ENCODE peak calls at places on chromosomes 5 and 9, in nine cellular contexts. One of them, this sample, is unnamed. For H3K4me1, the result is how much of the 10 kb centered on the place peaks cover.

GRCh38 chr9:132319421-132320110 is 35.2 kb downstream of the SETX start:
- DNase-seq in lung: no peak
- DNase-seq in body of pancreas: no peak
- DNase-seq in left ventricle myocardium inferior: no peak
- DNase-seq in adrenal gland: no peak
- DNase-seq in ovary: no peak
- DNase-seq in heart left ventricle: no peak
- DNase-seq in mammary epithelial cell: no peak
- DNase-seq in kidney: no peak
- DNase-seq in this sample: no peak

GRCh38 chr5:160749682-160750081 is 102.3 kb downstream of the ATP10B start:
- DNase-seq in lung: no peak
- DNase-seq in body of pancreas: no peak
- DNase-seq in left ventricle myocardium inferior: no peak
- DNase-seq in adrenal gland: no peak
- DNase-seq in ovary: no peak
- DNase-seq in heart left ventricle: no peak
- DNase-seq in mammary epithelial cell: no peak
- DNase-seq in kidney: no peak
- DNase-seq in this sample: no peak

GRCh38 chr9:95218790-95219189 is 98.7 kb downstream of the FANCC start:
- DNase-seq in lung: no peak
- DNase-seq in body of pancreas: no peak
- DNase-seq in left ventricle myocardium inferior: no peak
- DNase-seq in adrenal gland: no peak
- DNase-seq in ovary: no peak
- DNase-seq in heart left ventricle: no peak
- DNase-seq in mammary epithelial cell: no peak
- DNase-seq in kidney: no peak
- DNase-seq in this sample: no peak

GRCh38 chr9:91939953-91940352 is 10.1 kb downstream of the ROR2 start:
- DNase-seq in lung: no peak
- DNase-seq in body of pancreas: no peak
- DNase-seq in left ventricle myocardium inferior: no peak
- DNase-seq in adrenal gland: no peak
- DNase-seq in ovary: no peak
- DNase-seq in heart left ventricle: no peak
- DNase-seq in mammary epithelial cell: no peak
- DNase-seq in kidney: no peak
- DNase-seq in this sample: no peak

GRCh38 chr9:137374131-137374845 is 48.7 kb downstream of the EXD3 start:
- DNase-seq in lung: no peak
- DNase-seq in body of pancreas: no peak
- DNase-seq in left ventricle myocardium inferior: no peak
- DNase-seq in adrenal gland: no peak
- DNase-seq in ovary: peak
- DNase-seq in heart left ventricle: no peak
- DNase-seq in mammary epithelial cell: no peak
- DNase-seq in kidney: peak
- DNase-seq in this sample: no peak

GRCh38 chr5:34538026-34538672 is 118.0 kb upstream of the RAI14 start:
- DNase-seq in lung: no peak
- DNase-seq in body of pancreas: no peak
- DNase-seq in left ventricle myocardium inferior: no peak
- DNase-seq in adrenal gland: no peak
- DNase-seq in ovary: no peak
- DNase-seq in heart left ventricle: no peak
- DNase-seq in mammary epithelial cell: peak
- DNase-seq in kidney: no peak
- DNase-seq in this sample: no peak

GRCh38 chr5:69293882-69294281 is 38.7 kb downstream of the CCDC125 start:
- DNase-seq in lung: no peak
- DNase-seq in body of pancreas: no peak
- DNase-seq in left ventricle myocardium inferior: no peak
- DNase-seq in adrenal gland: no peak
- DNase-seq in ovary: no peak
- DNase-seq in heart left ventricle: no peak
- DNase-seq in mammary epithelial cell: no peak
- DNase-seq in kidney: no peak
- DNase-seq in this sample: no peak

GRCh38 chr5:98581416-98581999 is 192.0 kb upstream of the RGMB start:
- DNase-seq in lung: no peak
- DNase-seq in body of pancreas: no peak
- DNase-seq in left ventricle myocardium inferior: no peak
- DNase-seq in adrenal gland: no peak
- DNase-seq in ovary: no peak
- DNase-seq in heart left ventricle: no peak
- DNase-seq in mammary epithelial cell: no peak
- DNase-seq in kidney: no peak
- DNase-seq in this sample: no peak

GRCh38 chr9:36882117-36882465 is 152.0 kb downstream of the PAX5 start:
- DNase-seq in lung: no peak
- DNase-seq in body of pancreas: no peak
- DNase-seq in left ventricle myocardium inferior: no peak
- DNase-seq in adrenal gland: no peak
- DNase-seq in ovary: no peak
- DNase-seq in heart left ventricle: no peak
- DNase-seq in mammary epithelial cell: no peak
- DNase-seq in kidney: peak
- DNase-seq in this sample: no peak

GRCh38 chr9:129010267-129010975 is 17.7 kb downstream of the SH3GLB2 start:
- DNase-seq in lung: no peak
- DNase-seq in body of pancreas: no peak
- DNase-seq in left ventricle myocardium inferior: no peak
- DNase-seq in adrenal gland: no peak
- DNase-seq in ovary: no peak
- DNase-seq in heart left ventricle: no peak
- DNase-seq in mammary epithelial cell: no peak
- DNase-seq in kidney: peak
- DNase-seq in this sample: no peak

GRCh38 chr9:114929166-114929565 is 1.2 kb downstream of the TNFSF8 start:
- DNase-seq in lung: no peak
- DNase-seq in body of pancreas: no peak
- DNase-seq in left ventricle myocardium inferior: no peak
- DNase-seq in adrenal gland: no peak
- DNase-seq in ovary: no peak
- DNase-seq in heart left ventricle: no peak
- DNase-seq in mammary epithelial cell: no peak
- DNase-seq in kidney: no peak
- DNase-seq in this sample: no peak

GRCh38 chr5:72366324-72366976 is 46.3 kb downstream of the PTCD2 start:
- DNase-seq in lung: peak
- DNase-seq in body of pancreas: peak
- DNase-seq in left ventricle myocardium inferior: peak
- DNase-seq in adrenal gland: peak
- DNase-seq in ovary: peak
- DNase-seq in heart left ventricle: peak
- DNase-seq in mammary epithelial cell: peak
- DNase-seq in kidney: no peak
- DNase-seq in this sample: no peak

GRCh38 chr5:944992-945685 is 52.5 kb downstream of the TRIP13 start:
- DNase-seq in lung: no peak
- DNase-seq in body of pancreas: no peak
- DNase-seq in left ventricle myocardium inferior: no peak
- DNase-seq in adrenal gland: peak
- DNase-seq in ovary: no peak
- DNase-seq in heart left ventricle: no peak
- DNase-seq in mammary epithelial cell: no peak
- DNase-seq in kidney: no peak
- DNase-seq in this sample: no peak

GRCh38 chr9:69292078-69292477 is 32.9 kb upstream of the ENTREP1 start:
- DNase-seq in lung: no peak
- DNase-seq in body of pancreas: no peak
- DNase-seq in left ventricle myocardium inferior: no peak
- DNase-seq in adrenal gland: no peak
- DNase-seq in ovary: no peak
- DNase-seq in heart left ventricle: no peak
- DNase-seq in mammary epithelial cell: no peak
- DNase-seq in kidney: no peak
- DNase-seq in this sample: no peak

GRCh38 chr5:57816108-57816507 is 333.5 kb upstream of the ACTBL2 start:
- DNase-seq in lung: no peak
- DNase-seq in body of pancreas: no peak
- DNase-seq in left ventricle myocardium inferior: no peak
- DNase-seq in adrenal gland: peak
- DNase-seq in ovary: no peak
- DNase-seq in heart left ventricle: no peak
- DNase-seq in mammary epithelial cell: peak
- DNase-seq in kidney: no peak
- DNase-seq in this sample: no peak

GRCh38 chr5:142874537-142874936 is 104.4 kb downstream of the ARHGAP26 start:
- DNase-seq in lung: peak
- DNase-seq in body of pancreas: peak
- DNase-seq in left ventricle myocardium inferior: peak
- DNase-seq in adrenal gland: peak
- DNase-seq in ovary: peak
- DNase-seq in heart left ventricle: peak
- DNase-seq in mammary epithelial cell: peak
- DNase-seq in kidney: peak
- DNase-seq in this sample: peak

GRCh38 chr5:82151622-82152021 is 126.5 kb downstream of the RPS23 start:
- DNase-seq in lung: no peak
- DNase-seq in body of pancreas: no peak
- DNase-seq in left ventricle myocardium inferior: no peak
- DNase-seq in adrenal gland: no peak
- DNase-seq in ovary: no peak
- DNase-seq in heart left ventricle: no peak
- DNase-seq in mammary epithelial cell: peak
- DNase-seq in kidney: no peak
- DNase-seq in this sample: no peak

GRCh38 chr9:19221326-19221725 is 9.2 kb upstream of the DENND4C start:
- DNase-seq in lung: no peak
- DNase-seq in body of pancreas: no peak
- DNase-seq in left ventricle myocardium inferior: no peak
- DNase-seq in adrenal gland: no peak
- DNase-seq in ovary: no peak
- DNase-seq in heart left ventricle: no peak
- DNase-seq in mammary epithelial cell: no peak
- DNase-seq in kidney: no peak
- DNase-seq in this sample: no peak

GRCh38 chr9:19224563-19224962 is 5.9 kb upstream of the DENND4C start:
- DNase-seq in lung: no peak
- DNase-seq in body of pancreas: no peak
- DNase-seq in left ventricle myocardium inferior: no peak
- DNase-seq in adrenal gland: no peak
- DNase-seq in ovary: no peak
- DNase-seq in heart left ventricle: no peak
- DNase-seq in mammary epithelial cell: no peak
- DNase-seq in kidney: no peak
- DNase-seq in this sample: no peak

GRCh38 chr9:19223724-19224123 is 6.8 kb upstream of the DENND4C start:
- DNase-seq in lung: no peak
- DNase-seq in body of pancreas: no peak
- DNase-seq in left ventricle myocardium inferior: no peak
- DNase-seq in adrenal gland: no peak
- DNase-seq in ovary: no peak
- DNase-seq in heart left ventricle: no peak
- DNase-seq in mammary epithelial cell: no peak
- DNase-seq in kidney: no peak
- DNase-seq in this sample: no peak
- H3K4me1 ChIP-seq in lung: under half
- H3K4me1 ChIP-seq in body of pancreas: under half
- H3K4me1 ChIP-seq in left ventricle myocardium inferior: under half
- H3K4me1 ChIP-seq in adrenal gland: under half
- H3K4me1 ChIP-seq in ovary: under half
- H3K4me1 ChIP-seq in heart left ventricle: under half
- H3K4me1 ChIP-seq in mammary epithelial cell: under half
- H3K4me1 ChIP-seq in kidney: under half
- H3K4me1 ChIP-seq in this sample: under half

GRCh38 chr5:95317085-95317484 is 32.2 kb upstream of the MCTP1 start:
- DNase-seq in lung: no peak
- DNase-seq in body of pancreas: no peak
- DNase-seq in left ventricle myocardium inferior: no peak
- DNase-seq in adrenal gland: no peak
- DNase-seq in ovary: no peak
- DNase-seq in heart left ventricle: no peak
- DNase-seq in mammary epithelial cell: no peak
- DNase-seq in kidney: no peak
- DNase-seq in this sample: no peak
- TF ChIP-seq CTCF in lung: no peak
- TF ChIP-seq CTCF in body of pancreas: no peak
- TF ChIP-seq CTCF in left ventricle myocardium inferior: no peak
- TF ChIP-seq CTCF in adrenal gland: no peak
- TF ChIP-seq CTCF in ovary: no peak
- TF ChIP-seq CTCF in heart left ventricle: no peak
- TF ChIP-seq CTCF in mammary epithelial cell: no peak
- TF ChIP-seq CTCF in kidney: no peak
- TF ChIP-seq CTCF in this sample: no peak

DNA sequence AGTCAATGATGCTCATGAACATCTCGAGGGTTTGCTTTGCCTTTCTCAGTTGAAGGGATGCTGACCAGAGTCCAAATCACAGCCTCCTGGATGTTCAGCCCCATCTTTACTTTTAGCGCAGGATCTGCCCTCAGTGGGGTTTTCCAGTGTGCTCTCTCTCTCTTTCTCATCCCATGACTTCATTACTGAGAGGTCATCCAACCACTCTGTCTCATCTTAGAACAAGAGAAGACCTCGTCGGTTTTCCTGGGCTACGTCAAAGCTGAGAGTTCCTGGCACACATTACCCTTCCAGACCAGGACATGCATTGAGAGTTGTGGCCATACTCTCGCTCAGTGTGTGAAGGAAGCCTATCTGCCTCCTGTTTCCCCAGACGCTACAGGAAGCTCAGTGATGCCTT is 47.3 kb downstream of the C9orf152 start:
- DNase-seq in lung: no peak
- DNase-seq in body of pancreas: no peak
- DNase-seq in left ventricle myocardium inferior: no peak
- DNase-seq in adrenal gland: no peak
- DNase-seq in ovary: no peak
- DNase-seq in heart left ventricle: no peak
- DNase-seq in mammary epithelial cell: no peak
- DNase-seq in kidney: no peak
- DNase-seq in this sample: no peak
- H3K4me1 ChIP-seq in lung: under half
- H3K4me1 ChIP-seq in body of pancreas: under half
- H3K4me1 ChIP-seq in left ventricle myocardium inferior: half or more
- H3K4me1 ChIP-seq in adrenal gland: under half
- H3K4me1 ChIP-seq in ovary: under half
- H3K4me1 ChIP-seq in heart left ventricle: half or more
- H3K4me1 ChIP-seq in mammary epithelial cell: under half
- H3K4me1 ChIP-seq in kidney: under half
- H3K4me1 ChIP-seq in this sample: under half

DNA sequence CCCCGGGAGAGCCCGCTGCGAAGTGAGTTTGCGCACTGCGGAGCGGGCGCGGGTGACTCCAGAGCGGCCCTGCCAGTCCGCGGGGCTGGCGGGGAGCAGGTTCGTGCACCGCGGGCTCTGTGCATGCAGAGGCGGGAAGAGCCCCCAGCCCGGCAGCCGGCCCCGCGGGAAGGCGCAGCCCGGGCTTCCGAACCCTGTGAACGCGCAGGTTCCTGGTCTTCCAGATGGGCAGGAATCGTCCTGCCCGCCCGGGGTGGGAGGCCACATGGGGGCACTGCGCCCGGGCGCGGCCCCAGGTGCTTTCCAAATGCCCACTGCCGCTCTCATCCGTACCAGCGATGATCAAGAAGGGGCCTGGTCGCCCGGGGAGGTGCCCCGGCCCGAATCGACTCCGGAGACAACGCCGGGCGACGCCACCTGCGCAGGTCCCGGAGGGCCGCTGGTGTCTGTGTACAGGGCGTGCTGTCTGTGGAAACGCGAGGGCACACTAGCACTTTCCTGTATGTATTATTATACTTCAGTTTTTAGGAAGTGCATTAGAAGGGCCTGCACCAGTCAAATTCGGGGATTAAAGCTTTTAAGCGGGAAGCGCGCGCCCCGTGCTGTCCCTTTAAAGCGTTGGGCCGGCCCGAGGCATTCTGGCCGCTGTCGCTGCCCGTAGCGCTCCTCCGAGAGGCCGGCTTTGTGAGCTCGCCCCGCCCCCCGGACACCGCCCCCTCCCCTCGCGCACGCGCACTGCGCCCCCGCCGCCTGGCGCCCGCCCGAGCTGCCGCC is at the start of gene WDR5:
- DNase-seq in lung: peak
- DNase-seq in body of pancreas: peak
- DNase-seq in left ventricle myocardium inferior: peak
- DNase-seq in adrenal gland: peak
- DNase-seq in ovary: peak
- DNase-seq in heart left ventricle: peak
- DNase-seq in mammary epithelial cell: peak
- DNase-seq in kidney: peak
- DNase-seq in this sample: peak
- TF ChIP-seq CTCF in lung: no peak
- TF ChIP-seq CTCF in body of pancreas: no peak
- TF ChIP-seq CTCF in left ventricle myocardium inferior: peak
- TF ChIP-seq CTCF in adrenal gland: no peak
- TF ChIP-seq CTCF in ovary: peak
- TF ChIP-seq CTCF in heart left ventricle: no peak
- TF ChIP-seq CTCF in mammary epithelial cell: peak
- TF ChIP-seq CTCF in kidney: peak
- TF ChIP-seq CTCF in this sample: peak

This sample was measured in right lobe of liver.